ENCODE peak calls at places on chromosomes 6 and 20, in eight cellular contexts. One of them, this sample, is unnamed.

GRCh38 chr6:18117136-18117535 is 5.3 kb downstream of the NHLRC1 start:
- DNase-seq in GM12865: no peak
- DNase-seq in heart left ventricle: no peak
- DNase-seq in uterus: no peak
- DNase-seq in Calu3: no peak
- DNase-seq in A549: no peak
- DNase-seq in OCI-LY7: no peak
- DNase-seq in GM13976: no peak
- DNase-seq in this sample: no peak

GRCh38 chr6:79628466-79629288 is 2.5 kb upstream of the SH3BGRL2 start:
- DNase-seq in OCI-LY7: no peak
- DNase-seq in GM13976: no peak
- DNase-seq in A549: no peak
- DNase-seq in heart left ventricle: no peak
- DNase-seq in GM12865: no peak
- DNase-seq in Calu3: no peak
- DNase-seq in uterus: no peak
- DNase-seq in this sample: no peak

GRCh38 chr20:51700809-51701285 is 67.3 kb downstream of the ATP9A start:
- DNase-seq in A549: peak
- DNase-seq in OCI-LY7: peak
- DNase-seq in GM12865: peak
- DNase-seq in heart left ventricle: no peak
- DNase-seq in Calu3: peak
- DNase-seq in GM13976: peak
- DNase-seq in uterus: no peak
- DNase-seq in this sample: peak

GRCh38 chr20:44398303-44398702 is 42.8 kb downstream of the HNF4A start:
- DNase-seq in Calu3: no peak
- DNase-seq in A549: peak
- DNase-seq in heart left ventricle: no peak
- DNase-seq in uterus: no peak
- DNase-seq in GM13976: no peak
- DNase-seq in GM12865: no peak
- DNase-seq in OCI-LY7: no peak
- DNase-seq in this sample: no peak

GRCh38 chr6:78995946-78996345 is 82.1 kb downstream of the PHIP start:
- DNase-seq in OCI-LY7: no peak
- DNase-seq in Calu3: no peak
- DNase-seq in uterus: no peak
- DNase-seq in heart left ventricle: no peak
- DNase-seq in GM13976: no peak
- DNase-seq in A549: no peak
- DNase-seq in GM12865: no peak
- DNase-seq in this sample: no peak

GRCh38 chr6:73308712-73309533 is 45.2 kb downstream of the DPPA5 start:
- DNase-seq in Calu3: peak
- DNase-seq in GM12865: peak
- DNase-seq in OCI-LY7: peak
- DNase-seq in heart left ventricle: no peak
- DNase-seq in A549: peak
- DNase-seq in uterus: no peak
- DNase-seq in GM13976: no peak
- DNase-seq in this sample: peak

GRCh38 chr6:133254552-133255228 is 13.5 kb downstream of the EYA4 start:
- DNase-seq in heart left ventricle: no peak
- DNase-seq in OCI-LY7: no peak
- DNase-seq in A549: peak
- DNase-seq in uterus: no peak
- DNase-seq in GM13976: no peak
- DNase-seq in GM12865: no peak
- DNase-seq in Calu3: no peak
- DNase-seq in this sample: no peak

GRCh38 chr20:60999256-60999655 is 252.8 kb upstream of the CDH4 start:
- DNase-seq in heart left ventricle: no peak
- DNase-seq in A549: no peak
- DNase-seq in uterus: no peak
- DNase-seq in GM12865: no peak
- DNase-seq in GM13976: no peak
- DNase-seq in OCI-LY7: no peak
- DNase-seq in Calu3: no peak
- DNase-seq in this sample: no peak

GRCh38 chr20:43191946-43192847 is 2.5 kb upstream of the PTPRT start:
- DNase-seq in GM13976: peak
- DNase-seq in heart left ventricle: no peak
- DNase-seq in A549: peak
- DNase-seq in OCI-LY7: peak
- DNase-seq in Calu3: peak
- DNase-seq in GM12865: peak
- DNase-seq in uterus: no peak
- DNase-seq in this sample: peak

GRCh38 chr6:2196079-2196679 is 49.2 kb downstream of the GMDS start:
- DNase-seq in OCI-LY7: peak
- DNase-seq in A549: peak
- DNase-seq in Calu3: peak
- DNase-seq in GM12865: peak
- DNase-seq in uterus: peak
- DNase-seq in GM13976: peak
- DNase-seq in heart left ventricle: no peak
- DNase-seq in this sample: peak

GRCh38 chr6:21185849-21186478 is 407.6 kb upstream of the SOX4 start:
- DNase-seq in OCI-LY7: no peak
- DNase-seq in A549: no peak
- DNase-seq in GM13976: no peak
- DNase-seq in heart left ventricle: no peak
- DNase-seq in GM12865: no peak
- DNase-seq in Calu3: no peak
- DNase-seq in uterus: no peak
- DNase-seq in this sample: no peak

GRCh38 chr20:12808006-12808567 is 200.7 kb upstream of the SPTLC3 start:
- DNase-seq in heart left ventricle: no peak
- DNase-seq in GM13976: no peak
- DNase-seq in GM12865: no peak
- DNase-seq in A549: no peak
- DNase-seq in Calu3: no peak
- DNase-seq in uterus: no peak
- DNase-seq in OCI-LY7: no peak
- DNase-seq in this sample: no peak
- TF ChIP-seq CTCF in heart left ventricle: no peak
- TF ChIP-seq CTCF in GM13976: no peak
- TF ChIP-seq CTCF in GM12865: no peak
- TF ChIP-seq CTCF in A549: no peak
- TF ChIP-seq CTCF in Calu3: no peak
- TF ChIP-seq CTCF in uterus: no peak
- TF ChIP-seq CTCF in OCI-LY7: no peak
- TF ChIP-seq CTCF in this sample: no peak

GRCh38 chr6:68400396-68400795 is 234.7 kb upstream of the ADGRB3 start:
- DNase-seq in GM13976: no peak
- DNase-seq in GM12865: peak
- DNase-seq in OCI-LY7: no peak
- DNase-seq in A549: no peak
- DNase-seq in uterus: no peak
- DNase-seq in heart left ventricle: no peak
- DNase-seq in Calu3: no peak
- DNase-seq in this sample: no peak
- TF ChIP-seq CTCF in GM13976: no peak
- TF ChIP-seq CTCF in GM12865: peak
- TF ChIP-seq CTCF in OCI-LY7: peak
- TF ChIP-seq CTCF in A549: no peak
- TF ChIP-seq CTCF in uterus: no peak
- TF ChIP-seq CTCF in heart left ventricle: no peak
- TF ChIP-seq CTCF in Calu3: no peak
- TF ChIP-seq CTCF in this sample: peak

DNA sequence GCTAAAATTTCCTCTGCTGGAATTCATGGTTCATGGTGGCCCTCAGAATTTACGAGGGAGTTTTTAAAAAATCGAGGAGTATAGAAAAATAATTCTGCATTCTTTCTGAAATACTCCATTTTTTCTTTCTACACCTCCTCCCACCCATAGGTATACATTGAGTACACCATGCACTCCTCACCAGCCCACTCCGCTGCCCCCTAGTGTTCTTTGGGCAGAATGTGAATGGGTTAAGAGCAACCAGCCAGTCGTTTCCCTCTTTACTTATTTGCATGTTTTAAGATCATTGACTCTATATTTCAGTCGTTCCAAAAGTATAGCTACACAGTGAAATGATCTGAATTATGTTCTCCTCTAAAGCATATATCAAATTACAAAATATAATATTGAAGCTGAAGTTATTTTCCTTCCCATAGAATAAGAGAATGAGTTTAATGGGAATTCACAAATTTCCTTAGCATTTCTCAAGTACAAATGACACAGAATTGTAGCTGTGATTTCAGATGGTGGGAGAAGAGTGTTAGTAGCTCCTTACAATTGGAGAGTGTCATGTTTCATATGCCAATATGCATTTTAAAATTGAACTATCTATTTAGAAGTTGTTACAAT is 977.7 kb upstream of the SLC35B3 start:
- DNase-seq in uterus: no peak
- DNase-seq in OCI-LY7: peak
- DNase-seq in GM13976: peak
- DNase-seq in Calu3: peak
- DNase-seq in GM12865: peak
- DNase-seq in A549: no peak
- DNase-seq in heart left ventricle: peak
- DNase-seq in this sample: peak
- TF ChIP-seq CTCF in uterus: no peak
- TF ChIP-seq CTCF in OCI-LY7: peak
- TF ChIP-seq CTCF in GM13976: peak
- TF ChIP-seq CTCF in Calu3: no peak
- TF ChIP-seq CTCF in GM12865: peak
- TF ChIP-seq CTCF in A549: no peak
- TF ChIP-seq CTCF in heart left ventricle: peak
- TF ChIP-seq CTCF in this sample: peak

GRCh38 chr20:46312075-46312944 is 4.0 kb upstream of the CDH22 start:
- DNase-seq in GM13976: no peak
- DNase-seq in uterus: no peak
- DNase-seq in heart left ventricle: no peak
- DNase-seq in Calu3: no peak
- DNase-seq in OCI-LY7: no peak
- DNase-seq in GM12865: no peak
- DNase-seq in A549: no peak
- DNase-seq in this sample: peak
- TF ChIP-seq CTCF in GM13976: no peak
- TF ChIP-seq CTCF in uterus: no peak
- TF ChIP-seq CTCF in heart left ventricle: no peak
- TF ChIP-seq CTCF in Calu3: no peak
- TF ChIP-seq CTCF in OCI-LY7: no peak
- TF ChIP-seq CTCF in GM12865: no peak
- TF ChIP-seq CTCF in A549: no peak
- TF ChIP-seq CTCF in this sample: peak

DNA sequence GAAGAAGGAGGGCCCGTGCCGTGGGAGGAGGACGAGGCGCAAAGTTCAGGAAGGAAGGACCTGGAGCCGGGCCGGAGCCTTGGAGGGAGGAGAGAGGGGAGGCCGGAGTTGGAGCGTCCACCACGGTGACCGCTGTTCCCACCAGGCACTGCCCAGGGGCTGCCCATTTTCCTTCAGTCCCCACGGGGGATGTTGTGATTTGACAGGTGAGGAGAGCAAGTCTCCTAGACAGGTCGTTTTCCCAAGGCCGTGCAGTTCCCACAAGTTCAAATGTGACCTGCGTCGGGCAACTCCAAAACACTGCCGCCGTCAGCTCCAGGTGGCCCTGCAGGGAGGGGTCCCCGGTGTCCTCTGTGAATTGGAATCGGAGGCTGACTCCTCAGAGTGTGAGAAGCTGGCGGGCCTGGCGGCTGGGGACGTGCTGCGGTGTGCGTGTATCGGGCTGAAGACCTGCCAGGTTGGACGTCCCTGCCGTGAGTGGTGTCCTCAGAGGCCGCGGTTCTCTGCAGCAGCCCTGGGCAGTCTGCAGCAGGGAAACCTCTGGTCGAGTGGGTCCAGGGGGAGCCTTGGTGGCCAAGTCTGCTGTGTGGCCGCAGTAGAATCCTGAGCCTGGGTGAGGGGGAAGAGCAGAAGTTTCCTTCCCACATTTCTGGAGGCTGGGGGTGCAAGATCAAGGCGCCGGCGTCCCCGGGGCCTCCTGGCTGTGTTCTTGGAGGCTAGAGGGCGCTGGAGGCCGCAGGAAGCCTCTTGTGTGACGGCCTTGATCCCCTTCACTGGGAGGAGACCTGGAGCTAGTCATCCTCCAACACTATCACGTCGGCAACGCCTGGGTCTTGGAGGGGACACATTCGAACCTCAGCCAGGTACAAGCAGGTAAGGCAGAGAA is 115.0 kb upstream of the FRMD1 start:
- DNase-seq in GM12865: no peak
- DNase-seq in OCI-LY7: peak
- DNase-seq in heart left ventricle: no peak
- DNase-seq in GM13976: no peak
- DNase-seq in A549: no peak
- DNase-seq in Calu3: no peak
- DNase-seq in uterus: peak
- DNase-seq in this sample: no peak
- TF ChIP-seq CTCF in GM12865: no peak
- TF ChIP-seq CTCF in OCI-LY7: peak
- TF ChIP-seq CTCF in heart left ventricle: no peak
- TF ChIP-seq CTCF in GM13976: no peak
- TF ChIP-seq CTCF in A549: peak
- TF ChIP-seq CTCF in Calu3: no peak
- TF ChIP-seq CTCF in uterus: no peak
- TF ChIP-seq CTCF in this sample: no peak

GRCh38 chr20:17541996-17542395 is 10.8 kb upstream of the BFSP1 start:
- DNase-seq in A549: no peak
- DNase-seq in GM13976: no peak
- DNase-seq in Calu3: no peak
- DNase-seq in OCI-LY7: no peak
- DNase-seq in GM12865: no peak
- DNase-seq in uterus: no peak
- DNase-seq in heart left ventricle: no peak
- DNase-seq in this sample: no peak
- TF ChIP-seq CTCF in A549: no peak
- TF ChIP-seq CTCF in GM13976: no peak
- TF ChIP-seq CTCF in Calu3: no peak
- TF ChIP-seq CTCF in OCI-LY7: no peak
- TF ChIP-seq CTCF in GM12865: no peak
- TF ChIP-seq CTCF in uterus: no peak
- TF ChIP-seq CTCF in heart left ventricle: no peak
- TF ChIP-seq CTCF in this sample: no peak

DNA sequence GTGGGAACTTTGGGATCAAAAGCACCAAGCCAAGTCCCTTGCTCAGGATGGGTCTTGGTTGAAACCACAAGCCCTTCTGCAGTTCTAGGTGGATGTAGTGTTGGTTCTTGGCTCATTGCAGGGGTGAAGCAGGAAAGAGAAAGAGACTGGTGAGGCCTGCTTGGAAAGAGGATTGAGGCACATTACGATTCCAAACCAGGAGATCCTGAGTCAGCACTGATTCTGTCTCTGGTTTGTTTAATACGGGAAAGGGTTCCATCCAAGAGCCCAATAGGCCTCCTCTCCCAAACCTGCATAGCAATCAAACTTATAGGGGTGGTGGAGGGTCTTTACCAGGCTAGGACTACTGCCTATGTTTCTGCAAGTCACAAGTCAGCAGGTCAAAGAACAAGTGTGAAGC is 24.3 kb downstream of the NSFL1C start:
- DNase-seq in A549: no peak
- DNase-seq in GM13976: no peak
- DNase-seq in GM12865: no peak
- DNase-seq in heart left ventricle: no peak
- DNase-seq in OCI-LY7: no peak
- DNase-seq in uterus: no peak
- DNase-seq in Calu3: no peak
- DNase-seq in this sample: no peak
- TF ChIP-seq CTCF in A549: no peak
- TF ChIP-seq CTCF in GM13976: no peak
- TF ChIP-seq CTCF in GM12865: no peak
- TF ChIP-seq CTCF in heart left ventricle: no peak
- TF ChIP-seq CTCF in OCI-LY7: no peak
- TF ChIP-seq CTCF in uterus: no peak
- TF ChIP-seq CTCF in Calu3: no peak
- TF ChIP-seq CTCF in this sample: no peak